ENCODE peak calls at places on chromosomes 13 and 19, in seven cellular contexts. D is GM12891, H is testis, Y is HuH-7, Z is A549, R is EL, P is naive B cell. B is an unnamed sample.

GRCh38 chr19:5096536-5096935 is 127.6 kb downstream of the KDM4B start:
- DNase-seq in D (no peak), H (no peak), Y (no peak), Z (no peak), P (no peak), R (no peak), B (no peak)

GRCh38 chr13:44759723-44760360 is 183.7 kb upstream of the TSC22D1 start:
- DNase-seq in Y (no peak), R (no peak), P (no peak), H (no peak), Z (no peak), D (no peak), B (no peak)

GRCh38 chr19:9995999-9996398 is 14.3 kb downstream of the COL5A3 start:
- DNase-seq in R (no peak), D (no peak), P (no peak), Z (no peak), H (no peak), Y (no peak), B (no peak)

GRCh38 chr13:113906566-113906965 is 42.7 kb upstream of the GAS6 start:
- DNase-seq in H (no peak), P (no peak), D (no peak), Y (no peak), Z (no peak), R (no peak), B (no peak)

GRCh38 chr19:18340990-18341868 is 831 bp downstream of the PGPEP1 start:
- DNase-seq in P (peak; percentile 46), H (peak; percentile 54), R (peak; percentile 69), D (peak; percentile 80), Z (no peak), Y (no peak), B (no peak)

GRCh38 chr13:50378513-50378970 is 363.3 kb downstream of the KCNRG start:
- DNase-seq in H (no peak), D (no peak), R (no peak), Y (no peak), P (no peak), Z (no peak), B (no peak)

GRCh38 chr13:94674609-94675348 is 37.6 kb downstream of the SOX21 start:
- DNase-seq in H (peak; percentile 78), D (peak; percentile 37), Y (peak; percentile 6), Z (peak; percentile 66), R (peak; percentile 37), P (peak; percentile 1), B (peak; percentile 26)

GRCh38 chr13:47188802-47189201 is 291.9 kb upstream of the HTR2A start:
- DNase-seq in P (no peak), Y (no peak), R (peak; percentile 61), H (no peak), Z (no peak), D (no peak), B (no peak)

GRCh38 chr13:23391752-23392151 is 41.8 kb downstream of the SACS start:
- DNase-seq in Y (no peak), Z (no peak), D (no peak), H (no peak), R (peak; percentile 17), P (no peak), B (no peak)

GRCh38 chr19:49502866-49503581 is 6.8 kb downstream of the RPS11 start:
- DNase-seq in Y (peak; percentile 63), Z (peak; percentile 79), D (no peak), H (peak; percentile 75), R (peak; percentile 70), P (peak; percentile 54), B (peak; percentile 53)

GRCh38 chr19:6372594-6373095 is at the start of gene ALKBH7:
- DNase-seq in Z (peak; percentile 99), H (peak; percentile 100), R (peak; percentile 100), D (peak; percentile 94), P (peak; percentile 96), Y (no peak), B (peak; percentile 94)

GRCh38 chr13:24500977-24501376 is 11.6 kb downstream of the PARP4 start:
- DNase-seq in R (peak; percentile 66), D (no peak), P (no peak), Z (peak; percentile 16), Y (no peak), H (no peak), B (no peak)

GRCh38 chr13:106471957-106472543 is 63.4 kb downstream of the EFNB2 start:
- DNase-seq in D (no peak), Z (peak; percentile 59), R (peak; percentile 91), P (no peak), H (peak; percentile 61), Y (peak; percentile 12), B (peak; percentile 31)

GRCh38 chr13:113216165-113217056 is 7.0 kb downstream of the CUL4A start:
- DNase-seq in Y (peak; percentile 47), Z (peak; percentile 35), R (peak; percentile 61), D (no peak), P (no peak), H (no peak), B (no peak)

GRCh38 chr13:52809310-52809769 is 39.1 kb downstream of the PCDH8 start:
- DNase-seq in R (peak; percentile 70), P (peak; percentile 17), Z (peak; percentile 73), Y (peak; percentile 85), H (peak; percentile 84), D (peak; percentile 56), B (peak; percentile 59)

GRCh38 chr13:93233997-93234416 is 7.4 kb downstream of the GPC6 start:
- DNase-seq in D (no peak), Z (peak; percentile 35), H (no peak), Y (peak; percentile 8), R (no peak), P (no peak), B (no peak)

GRCh38 chr13:49664606-49665005 is 26.7 kb downstream of the EBPL start:
- DNase-seq in H (no peak), D (no peak), R (no peak), Y (no peak), Z (no peak), P (no peak), B (no peak)

GRCh38 chr19:34182125-34182524 is 9.8 kb downstream of the LSM14A start:
- DNase-seq in D (no peak), P (no peak), Y (no peak), H (no peak), R (no peak), Z (no peak), B (no peak)

GRCh38 chr19:30335306-30335886 is 36.8 kb upstream of the ZNF536 start:
- DNase-seq in Z (no peak), R (no peak), P (no peak), Y (no peak), H (no peak), D (no peak), B (no peak)

GRCh38 chr13:41995946-41996345 is 35.0 kb upstream of the VWA8 start:
- DNase-seq in Y (no peak), D (no peak), R (peak; percentile 19), Z (no peak), H (no peak), P (no peak), B (no peak)

GRCh38 chr19:14059652-14060155 is 2.2 kb downstream of the PALM3 start:
- DNase-seq in H (no peak), Z (no peak), Y (no peak), R (no peak), P (no peak), D (peak; percentile 3), B (no peak)

GRCh38 chr13:39417131-39417530 is 185.9 kb downstream of the LHFPL6 start:
- DNase-seq in P (no peak), Z (no peak), H (no peak), R (peak; percentile 18), D (no peak), Y (peak; percentile 1), B (no peak)

GRCh38 chr13:102141625-102142472 is 260.0 kb downstream of the FGF14 start:
- DNase-seq in D (no peak), Z (peak; percentile 4), H (no peak), P (no peak), R (peak; percentile 10), Y (no peak), B (peak; percentile 12)

GRCh38 chr13:112790735-112791641 is 101.2 kb downstream of the ATP11A start:
- DNase-seq in P (no peak), Y (no peak), Z (no peak), H (no peak), R (no peak), D (no peak), B (no peak)

GRCh38 chr13:95791084-95791722 is 114.3 kb downstream of the DNAJC3 start:
- DNase-seq in D (no peak), H (no peak), P (no peak), Y (no peak), R (no peak), Z (no peak), B (no peak)

GRCh38 chr19:48308695-48309586 is 16.4 kb upstream of the EMP3 start:
- DNase-seq in R (peak; percentile 33), P (no peak), Z (peak; percentile 56), Y (peak; percentile 67), D (no peak), H (peak; percentile 62), B (no peak)

GRCh38 chr13:74904547-74904946 is 577.4 kb downstream of the TBC1D4 start:
- DNase-seq in P (no peak), R (no peak), H (no peak), Z (no peak), Y (no peak), D (no peak), B (no peak)

GRCh38 chr19:43483281-43483680 is 17.9 kb upstream of the LYPD3 start:
- DNase-seq in P (no peak), H (no peak), D (no peak), Z (no peak), R (no peak), Y (no peak), B (no peak)

GRCh38 chr13:97353927-97354326 is 80.0 kb upstream of the RAP2A start:
- DNase-seq in D (no peak), R (peak; percentile 38), P (no peak), Y (no peak), Z (no peak), H (no peak), B (no peak)

GRCh38 chr13:27446986-27447583 is 3.3 kb downstream of the MTIF3 start:
- DNase-seq in Y (no peak), Z (no peak), D (no peak), P (peak; percentile 79), H (no peak), R (no peak), B (no peak)

GRCh38 chr13:103371271-103371670 is 305.1 kb upstream of the SLC10A2 start:
- DNase-seq in R (no peak), H (no peak), P (no peak), Z (no peak), Y (no peak), D (no peak), B (no peak)

GRCh38 chr19:6023085-6023682 is 45.2 kb upstream of the RANBP3 start:
- DNase-seq in Y (no peak), Z (no peak), D (no peak), P (no peak), R (peak; percentile 68), H (peak; percentile 73), B (no peak)

GRCh38 chr19:41746593-41747227 is 8.6 kb upstream of the CEACAM6 start:
- DNase-seq in D (peak; percentile 35), P (no peak), H (peak; percentile 42), Y (peak; percentile 68), Z (peak; percentile 87), R (peak; percentile 49), B (no peak)

GRCh38 chr19:38588041-38588440 is 29.7 kb downstream of the MAP4K1 start:
- DNase-seq in Y (no peak), Z (no peak), D (no peak), H (no peak), R (no peak), P (no peak), B (no peak)

B was measured in frontal cortex.